ENCODE peak calls at places on chromosomes 1 and 21, in six cellular contexts. Q is spleen, M is cardiac muscle cell, H is left lung, U is GM13977, C is cardiac fibroblast. B is an unnamed sample.

GRCh38 chr1:159853417-159853816 is 9.0 kb downstream of the VSIG8 start:
- DNase-seq in Q (no peak), M (no peak), H (no peak), U (no peak), C (no peak), B (no peak)

GRCh38 chr1:72986591-72987290 is 704.4 kb upstream of the NEGR1 start:
- DNase-seq in Q (no peak), M (no peak), H (no peak), U (no peak), C (no peak), B (no peak)

GRCh38 chr1:78911956-78912880 is 94.3 kb downstream of the ADGRL4 start:
- DNase-seq in Q (no peak), M (peak), H (no peak), U (no peak), C (peak), B (no peak)

GRCh38 chr1:201495447-201496295 is 11.3 kb downstream of the CSRP1 start:
- DNase-seq in Q (no peak), M (peak), H (peak), U (no peak), C (peak), B (no peak)

GRCh38 chr1:10980094-10980577 is 32.3 kb upstream of the TARDBP start:
- DNase-seq in Q (no peak), M (peak), H (peak), U (no peak), C (peak), B (no peak)

GRCh38 chr1:54595956-54596498 is 27.3 kb downstream of the FAM151A start:
- DNase-seq in Q (peak), M (no peak), H (no peak), U (no peak), C (no peak), B (no peak)

GRCh38 chr1:24416666-24417391 is 1.2 kb downstream of the NIPAL3 start:
- DNase-seq in Q (no peak), M (peak), H (peak), U (peak), C (peak), B (no peak)

GRCh38 chr1:101008229-101008628 is 17.4 kb downstream of the DPH5 start:
- DNase-seq in Q (no peak), M (no peak), H (no peak), U (no peak), C (no peak), B (no peak)

GRCh38 chr1:210687582-210688279 is 359.0 kb downstream of the HHAT start:
- DNase-seq in Q (no peak), M (no peak), H (no peak), U (no peak), C (no peak), B (no peak)

GRCh38 chr1:197774691-197775281 is 494 bp downstream of the DENND1B start:
- DNase-seq in Q (peak), M (peak), H (peak), U (peak), C (peak), B (peak)

GRCh38 chr1:2347409-2347785 is 44.0 kb downstream of the MORN1 start:
- DNase-seq in Q (peak), M (no peak), H (peak), U (no peak), C (no peak), B (no peak)

GRCh38 chr1:2972879-2973575 is 48.2 kb upstream of the ACTRT2 start:
- DNase-seq in Q (peak), M (no peak), H (no peak), U (no peak), C (no peak), B (peak)

GRCh38 chr1:4485398-4485797 is 169.0 kb upstream of the AJAP1 start:
- DNase-seq in Q (no peak), M (no peak), H (no peak), U (no peak), C (no peak), B (no peak)

GRCh38 chr1:208185801-208186201 is 58.4 kb downstream of the PLXNA2 start:
- DNase-seq in Q (no peak), M (no peak), H (no peak), U (no peak), C (no peak), B (no peak)

GRCh38 chr1:113190930-113191329 is 117.9 kb downstream of the LRIG2 start:
- DNase-seq in Q (no peak), M (no peak), H (no peak), U (no peak), C (no peak), B (no peak)

GRCh38 chr1:54810144-54810942 is 9.2 kb upstream of the TTC22 start:
- DNase-seq in Q (peak), M (peak), H (peak), U (peak), C (peak), B (peak)

GRCh38 chr1:30687886-30688285 is 35.5 kb downstream of the MATN1 start:
- DNase-seq in Q (no peak), M (no peak), H (peak), U (no peak), C (no peak), B (no peak)

GRCh38 chr1:2795926-2796325 is 5.6 kb downstream of the TTC34 start:
- DNase-seq in Q (no peak), M (no peak), H (no peak), U (no peak), C (no peak), B (no peak)

GRCh38 chr1:95311762-95312161 is 77.8 kb downstream of the RWDD3 start:
- DNase-seq in Q (no peak), M (no peak), H (no peak), U (no peak), C (no peak), B (no peak)

GRCh38 chr1:194280463-194280862 is 1094.0 kb upstream of the B3GALT2 start:
- DNase-seq in Q (no peak), M (no peak), H (no peak), U (no peak), C (no peak), B (no peak)

GRCh38 chr1:59541161-59541560 is 244.3 kb downstream of the FGGY start:
- DNase-seq in Q (no peak), M (no peak), H (no peak), U (no peak), C (no peak), B (no peak)

GRCh38 chr1:243474384-243474851 is 218.6 kb downstream of the SDCCAG8 start:
- DNase-seq in Q (no peak), M (no peak), H (no peak), U (peak), C (no peak), B (no peak)

GRCh38 chr1:183780159-183780558 is 24.8 kb upstream of the RGL1 start:
- DNase-seq in Q (no peak), M (no peak), H (no peak), U (no peak), C (no peak), B (no peak)

GRCh38 chr1:115906627-115907026 is 65.7 kb upstream of the NHLH2 start:
- DNase-seq in Q (no peak), M (no peak), H (no peak), U (no peak), C (no peak), B (no peak)

GRCh38 chr21:45403825-45404725 is 890 bp upstream of the COL18A1 start:
- DNase-seq in Q (peak), M (peak), H (peak), U (no peak), C (peak), B (no peak)

GRCh38 chr1:214321686-214322453 is 40.9 kb downstream of the SMYD2 start:
- DNase-seq in Q (no peak), M (no peak), H (no peak), U (peak), C (no peak), B (no peak)

GRCh38 chr1:54353959-54354358 is 52.2 kb downstream of the SSBP3 start:
- DNase-seq in Q (no peak), M (no peak), H (no peak), U (no peak), C (no peak), B (no peak)

GRCh38 chr21:44711327-44712202 is at the start of gene TSPEAR:
- DNase-seq in Q (peak), M (no peak), H (peak), U (no peak), C (no peak), B (no peak)

GRCh38 chr1:71660417-71660816 is 579.6 kb upstream of the ZRANB2 start:
- DNase-seq in Q (no peak), M (peak), H (no peak), U (no peak), C (no peak), B (no peak)

GRCh38 chr21:37529649-37530048 is 163.1 kb downstream of the DYRK1A start:
- DNase-seq in Q (no peak), M (no peak), H (no peak), U (no peak), C (no peak), B (no peak)

DNA sequence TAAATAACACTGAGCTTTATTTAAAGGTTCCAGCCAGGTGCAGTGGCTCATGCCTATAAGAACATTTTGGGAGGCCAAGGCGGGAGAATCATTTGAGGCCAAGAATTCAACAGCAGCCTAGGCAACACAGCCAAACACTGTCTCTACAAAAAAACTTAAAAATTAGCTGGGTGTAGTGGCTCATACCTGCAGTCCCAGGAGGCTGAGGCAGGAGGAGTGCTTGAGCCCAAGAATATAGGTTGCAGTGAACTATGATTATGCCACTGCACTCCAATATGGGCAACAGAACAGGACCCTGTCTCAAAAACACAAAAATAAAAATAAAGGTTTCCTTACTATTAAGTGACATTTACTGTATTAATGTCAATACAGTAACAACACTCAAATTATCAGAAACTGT is 2.1 kb downstream of the TAF12 start:
- DNase-seq in Q (peak), M (peak), H (no peak), U (no peak), C (peak), B (no peak)
- TF ChIP-seq CTCF in Q (no peak), M (peak), H (no peak), U (peak), C (peak), B (no peak)

DNA sequence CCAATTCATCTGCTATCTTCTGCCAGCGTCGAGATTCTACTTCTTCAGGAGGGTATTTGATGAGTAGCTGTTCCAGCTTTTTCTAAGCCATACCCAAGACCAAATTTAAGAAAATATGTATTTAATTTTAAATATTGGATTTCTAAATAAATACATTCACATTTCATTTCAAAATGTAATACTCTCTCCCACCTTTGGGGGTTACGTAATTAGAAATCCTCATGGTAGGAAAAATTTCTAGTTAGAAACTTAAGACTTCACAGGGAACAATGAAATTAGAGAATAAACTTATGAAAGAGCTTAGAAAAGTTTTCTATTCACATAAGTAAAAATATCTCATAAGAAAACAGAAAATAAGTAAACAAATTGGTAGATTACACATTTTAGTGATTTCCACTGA is 102.9 kb downstream of the ZZZ3 start:
- DNase-seq in Q (no peak), M (no peak), H (no peak), U (no peak), C (no peak), B (no peak)
- TF ChIP-seq CTCF in Q (no peak), M (no peak), H (no peak), U (no peak), C (peak), B (no peak)

DNA sequence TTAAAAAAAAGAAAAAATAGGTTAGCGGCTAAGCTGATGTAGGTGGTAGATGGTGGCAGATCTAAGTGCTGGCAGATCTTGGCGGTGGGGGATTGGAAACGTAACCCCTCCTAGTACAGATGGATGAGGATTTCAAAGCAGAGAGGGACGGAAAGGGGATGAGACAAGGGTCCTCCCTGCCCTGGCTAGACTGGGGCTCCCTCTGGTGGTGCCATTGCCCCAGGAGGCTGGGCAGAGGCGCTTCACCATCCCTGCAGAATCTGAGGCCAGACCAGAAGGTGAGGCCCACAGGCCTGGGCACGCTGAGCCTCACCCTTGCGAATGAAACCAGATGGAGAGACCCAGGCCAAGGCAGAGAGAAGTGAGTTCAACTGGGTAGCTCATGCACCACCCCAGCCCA is 7.0 kb upstream of the PLEKHA6 start:
- DNase-seq in Q (no peak), M (no peak), H (no peak), U (no peak), C (no peak), B (no peak)
- TF ChIP-seq CTCF in Q (peak), M (peak), H (no peak), U (peak), C (peak), B (no peak)

DNA sequence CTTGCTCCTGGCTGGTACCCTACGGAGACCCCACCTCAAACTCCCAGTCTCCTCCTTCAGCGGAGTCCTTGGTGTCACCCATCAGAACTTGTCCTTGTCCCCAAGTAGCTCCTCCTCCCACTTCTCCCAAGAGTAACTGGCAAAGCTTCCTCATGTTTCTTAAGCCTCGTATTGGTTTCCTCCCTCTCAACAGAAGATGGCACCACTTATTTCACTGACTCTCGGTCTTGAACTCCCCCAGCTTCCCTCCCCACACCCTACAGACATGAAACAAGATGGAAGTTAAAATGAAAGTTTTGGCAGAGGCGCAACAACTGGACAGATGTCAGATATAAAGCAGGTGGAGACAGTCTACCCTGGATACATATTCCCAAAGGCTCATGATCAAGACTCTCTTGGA is 13.4 kb downstream of the RAB7B start:
- DNase-seq in Q (no peak), M (no peak), H (no peak), U (no peak), C (no peak), B (no peak)
- TF ChIP-seq CTCF in Q (no peak), M (no peak), H (no peak), U (no peak), C (no peak), B (no peak)

GRCh38 chr1:36528361-36529349 is 45.9 kb upstream of the CSF3R start:
- DNase-seq in Q (peak), M (no peak), H (no peak), U (no peak), C (no peak), B (no peak)
- TF ChIP-seq CTCF in Q (no peak), M (no peak), H (no peak), U (no peak), C (no peak), B (no peak)

GRCh38 chr1:29511436-29511835 is 275.1 kb downstream of the PTPRU start:
- DNase-seq in Q (no peak), M (no peak), H (no peak), U (no peak), C (no peak), B (no peak)

GRCh38 chr1:29514361-29515187 is 278.3 kb downstream of the PTPRU start:
- DNase-seq in Q (peak), M (no peak), H (no peak), U (no peak), C (no peak), B (no peak)

GRCh38 chr1:29516063-29516820 is 279.9 kb downstream of the PTPRU start:
- DNase-seq in Q (no peak), M (no peak), H (no peak), U (no peak), C (no peak), B (no peak)

GRCh38 chr1:29515188-29515955 is 279.1 kb downstream of the PTPRU start:
- DNase-seq in Q (peak), M (no peak), H (no peak), U (no peak), C (no peak), B (no peak)

GRCh38 chr1:29513357-29513756 is 277.0 kb downstream of the PTPRU start:
- DNase-seq in Q (peak), M (peak), H (no peak), U (peak), C (peak), B (no peak)
- TF ChIP-seq CTCF in Q (peak), M (peak), H (peak), U (peak), C (peak), B (no peak)

GRCh38 chr1:86068126-86068805 is 88.3 kb downstream of the COL24A1 start:
- DNase-seq in Q (no peak), M (peak), H (no peak), U (no peak), C (peak), B (no peak)
- TF ChIP-seq CTCF in Q (no peak), M (no peak), H (no peak), U (no peak), C (no peak), B (no peak)

GRCh38 chr1:196412326-196412725 is 195.9 kb downstream of the KCNT2 start:
- DNase-seq in Q (no peak), M (no peak), H (no peak), U (no peak), C (no peak), B (no peak)

GRCh38 chr1:196407358-196408041 is 200.7 kb downstream of the KCNT2 start:
- DNase-seq in Q (no peak), M (peak), H (no peak), U (no peak), C (peak), B (no peak)

GRCh38 chr1:196405839-196406238 is 202.4 kb downstream of the KCNT2 start:
- DNase-seq in Q (no peak), M (no peak), H (no peak), U (no peak), C (no peak), B (no peak)

GRCh38 chr1:196409586-196409985 is 198.7 kb downstream of the KCNT2 start:
- DNase-seq in Q (no peak), M (no peak), H (no peak), U (no peak), C (no peak), B (no peak)

GRCh38 chr1:196410768-196411167 is 197.5 kb downstream of the KCNT2 start:
- DNase-seq in Q (no peak), M (no peak), H (no peak), U (no peak), C (no peak), B (no peak)
- TF ChIP-seq CTCF in Q (no peak), M (no peak), H (no peak), U (no peak), C (no peak), B (no peak)

GRCh38 chr1:157371826-157372225 is 180.5 kb downstream of the FCRL5 start:
- DNase-seq in Q (no peak), M (no peak), H (no peak), U (no peak), C (no peak), B (no peak)

GRCh38 chr1:157380523-157380922 is 171.8 kb downstream of the FCRL5 start:
- DNase-seq in Q (no peak), M (no peak), H (no peak), U (no peak), C (no peak), B (no peak)

GRCh38 chr1:157382351-157382750 is 170.0 kb downstream of the FCRL5 start:
- DNase-seq in Q (no peak), M (no peak), H (no peak), U (no peak), C (no peak), B (no peak)

GRCh38 chr1:157377216-157377821 is 175.0 kb downstream of the FCRL5 start:
- DNase-seq in Q (no peak), M (peak), H (no peak), U (no peak), C (peak), B (peak)
- TF ChIP-seq CTCF in Q (peak), M (peak), H (peak), U (peak), C (peak), B (peak)

DNA sequence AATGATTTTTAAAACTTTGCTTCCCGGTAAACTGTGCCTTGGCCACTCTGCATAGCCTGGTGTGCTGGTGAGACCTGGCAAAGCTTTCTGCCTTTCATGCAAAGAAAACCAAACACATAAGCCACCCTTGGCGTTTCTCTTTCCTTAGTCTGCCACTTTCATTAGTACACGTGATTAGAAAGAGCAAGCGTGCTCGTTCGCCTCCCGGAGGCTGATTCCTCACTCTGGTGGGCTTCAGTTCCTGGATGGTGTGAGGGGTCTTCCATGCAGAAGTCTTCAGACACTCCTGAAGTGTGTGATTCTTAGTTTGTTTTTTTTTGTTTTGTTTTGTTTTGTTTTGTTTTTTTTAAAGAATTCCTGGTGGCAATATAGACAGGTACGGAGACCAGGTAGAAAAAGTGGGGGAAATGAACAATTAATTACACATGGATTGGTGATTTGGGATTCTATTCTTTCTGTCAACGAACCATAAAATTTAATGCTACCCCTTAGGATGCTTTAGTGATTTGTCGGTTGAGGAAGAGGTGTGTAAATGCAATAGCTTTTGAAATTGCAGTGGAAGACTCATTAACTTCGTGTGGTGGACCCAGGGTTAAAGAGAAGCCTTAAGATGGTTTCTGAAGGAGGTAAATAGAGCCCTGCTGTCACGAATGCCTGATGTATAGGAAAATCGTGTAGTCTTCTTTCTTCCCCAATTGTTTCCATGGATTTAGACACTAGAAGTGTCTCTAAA is 2.1 kb downstream of the GALNT2 start:
- DNase-seq in Q (no peak), M (no peak), H (no peak), U (peak), C (no peak), B (no peak)
- TF ChIP-seq CTCF in Q (no peak), M (no peak), H (no peak), U (no peak), C (no peak), B (no peak)

B was measured in natural killer cell.